ENCODE peak calls at places on chromosomes 16 and 17, in five cellular contexts. Z is COR-L47, K is erythroblast, J is astrocyte of the cerebellum, A is T-helper 9 cell. U is an unnamed sample.

GRCh38 chr17:80653856-80654255 is 109.2 kb downstream of the RPTOR start:
- DNase-seq in Z (no peak), K (no peak), J (no peak), A (no peak), U (no peak)

GRCh38 chr16:84999200-84999599 is 12.1 kb downstream of the ZDHHC7 start:
- DNase-seq in Z (no peak), K (no peak), J (no peak), A (no peak), U (no peak)

GRCh38 chr17:51097708-51098446 is 22.8 kb downstream of the SPAG9 start:
- DNase-seq in Z (no peak), K (no peak), J (no peak), A (no peak), U (no peak)

GRCh38 chr17:969767-970387 is 9.7 kb downstream of the NXN start:
- DNase-seq in Z (no peak), K (no peak), J (no peak), A (no peak), U (no peak)

GRCh38 chr16:53055603-53056527 is 1.1 kb downstream of the CHD9 start:
- DNase-seq in Z (no peak), K (peak), J (peak), A (no peak), U (no peak)

GRCh38 chr16:64426131-64426666 is 695.7 kb downstream of the CDH11 start:
- DNase-seq in Z (no peak), K (no peak), J (no peak), A (no peak), U (no peak)

GRCh38 chr16:25192096-25192495 is 24.7 kb upstream of the AQP8 start:
- DNase-seq in Z (no peak), K (no peak), J (no peak), A (no peak), U (no peak)

GRCh38 chr17:77405867-77406513 is 265.2 kb downstream of the SEC14L1 start:
- DNase-seq in Z (no peak), K (no peak), J (no peak), A (no peak), U (no peak)

GRCh38 chr17:78925234-78925633 is at the start of gene TIMP2:
- DNase-seq in Z (peak), K (peak), J (peak), A (peak), U (no peak)

U was measured in vagina.